ENCODE peak calls at places on chromosomes 12 and 14, in six cellular contexts. X is CD8-positive, alpha-beta memory T cell; L is HT-29; E is naive thymus-derived CD4-positive, alpha-beta T cell; P is cardiac septum; A is hypothalamus. B is an unnamed sample.

GRCh38 chr12:95051241-95051640 is 22.2 kb downstream of the NR2C1 start:
- DNase-seq in L (no peak), X (no peak), A (no peak), P (no peak), E (no peak), B (no peak)

GRCh38 chr14:99517643-99518381 is 36.6 kb downstream of the CCNK start:
- DNase-seq in A (no peak), P (peak; percentile 74), E (no peak), X (no peak), L (no peak), B (no peak)

GRCh38 chr12:12807970-12808702 is 5.0 kb upstream of the DDX47 start:
- DNase-seq in A (peak; percentile 9), X (peak; percentile 27), P (peak; percentile 77), E (peak; percentile 19), L (no peak), B (peak; percentile 78)

GRCh38 chr14:77040309-77040994 is 11.9 kb upstream of the IRF2BPL start:
- DNase-seq in A (peak; percentile 93), X (peak; percentile 93), E (peak; percentile 95), P (peak; percentile 99), L (peak; percentile 96), B (peak; percentile 98)

GRCh38 chr12:120744922-120745493 is 19.4 kb downstream of the ACADS start:
- DNase-seq in X (no peak), P (no peak), A (no peak), E (no peak), L (no peak), B (no peak)

GRCh38 chr12:119710941-119711551 is 43.1 kb downstream of the PRKAB1 start:
- DNase-seq in P (no peak), A (no peak), E (no peak), X (no peak), L (no peak), B (no peak)

GRCh38 chr12:28237423-28237822 is 47.2 kb downstream of the CCDC91 start:
- DNase-seq in P (no peak), A (no peak), E (no peak), L (peak; percentile 31), X (no peak), B (no peak)

GRCh38 chr12:4168041-4168440 is 105.5 kb upstream of the CCND2 start:
- DNase-seq in X (no peak), E (no peak), A (no peak), L (no peak), P (no peak), B (no peak)

GRCh38 chr14:100774164-100774537 is 47.5 kb downstream of the DLK1 start:
- DNase-seq in E (no peak), X (no peak), P (peak; percentile 55), L (no peak), A (no peak), B (no peak)

GRCh38 chr12:89933911-89934310 is 225.3 kb upstream of the ATP2B1 start:
- DNase-seq in X (no peak), L (no peak), P (no peak), A (no peak), E (no peak), B (no peak)

GRCh38 chr14:99026471-99026870 is 245.5 kb downstream of the BCL11B start:
- DNase-seq in E (no peak), X (no peak), P (no peak), L (no peak), A (no peak), B (no peak)

GRCh38 chr12:115313929-115314328 is 630.0 kb upstream of the TBX3 start:
- DNase-seq in X (no peak), E (no peak), L (peak; percentile 39), P (no peak), A (no peak), B (no peak)

GRCh38 chr12:111529424-111530368 is 69.4 kb downstream of the ATXN2 start:
- DNase-seq in X (peak; percentile 37), A (peak; percentile 9), E (peak; percentile 32), P (no peak), L (peak; percentile 44), B (peak; percentile 54)

GRCh38 chr12:116542345-116542950 is 16.7 kb upstream of the MAP1LC3B2 start:
- DNase-seq in A (no peak), L (no peak), P (no peak), E (no peak), X (no peak), B (no peak)

GRCh38 chr12:79933580-79934264 is 1.2 kb downstream of the PPP1R12A start:
- DNase-seq in A (no peak), P (no peak), L (peak; percentile 52), X (peak; percentile 2), E (no peak), B (peak; percentile 25)

GRCh38 chr14:76772300-76773187 is 11.3 kb downstream of the VASH1 start:
- DNase-seq in L (no peak), A (no peak), P (peak; percentile 81), E (no peak), X (no peak), B (no peak)

GRCh38 chr14:69299286-69300035 is 39.5 kb downstream of the GALNT16 start:
- DNase-seq in E (no peak), P (peak; percentile 58), A (no peak), L (no peak), X (no peak), B (no peak)

GRCh38 chr14:56133547-56133946 is 15.3 kb downstream of the PELI2 start:
- DNase-seq in E (no peak), X (no peak), L (no peak), P (no peak), A (no peak), B (no peak)

GRCh38 chr12:102454808-102455760 is 25.3 kb downstream of the IGF1 start:
- DNase-seq in A (no peak), X (no peak), P (no peak), L (no peak), E (no peak), B (no peak)

GRCh38 chr14:96176811-96177211 is 27.8 kb upstream of the BDKRB2 start:
- DNase-seq in E (no peak), X (no peak), P (no peak), A (no peak), L (no peak), B (no peak)

GRCh38 chr12:108326254-108326750 is 12.8 kb downstream of the CMKLR1 start:
- DNase-seq in P (no peak), A (no peak), E (no peak), X (no peak), L (no peak), B (no peak)

GRCh38 chr12:11795910-11796459 is 146.5 kb downstream of the ETV6 start:
- DNase-seq in L (peak; percentile 86), E (no peak), A (no peak), P (no peak), X (no peak), B (no peak)

GRCh38 chr12:19158909-19159308 is 29.4 kb downstream of the PLEKHA5 start:
- DNase-seq in L (no peak), P (no peak), E (no peak), X (no peak), A (no peak), B (no peak)